ENCODE peak calls at places on chromosomes 4 and X, in nine cellular contexts. G is K562; U is IMR-90; C is adipocyte; D is RWPE2; E is psoas muscle; S is heart right ventricle; I is effector memory CD4-positive, alpha-beta T cell; Q is upper lobe of right lung. H is an unnamed sample. For H3K4me1, the result is how much of the 10 kb centered on the place peaks cover.

GRCh38 chrX:17047224-17047623 is 100.8 kb downstream of the REPS2 start:
- DNase-seq in Q (no peak), D (no peak), I (no peak), E (no peak), C (no peak), U (no peak), G (no peak), S (no peak), H (no peak)

GRCh38 chr4:21768349-21769310 is 179.9 kb downstream of the KCNIP4 start:
- DNase-seq in D (no peak), C (peak), U (peak), G (peak), S (no peak), I (no peak), E (no peak), Q (no peak), H (no peak)

GRCh38 chrX:31702208-31702607 is 630.4 kb upstream of the FTHL17 start:
- DNase-seq in S (no peak), E (no peak), G (no peak), Q (no peak), C (no peak), I (no peak), U (no peak), D (no peak), H (no peak)

GRCh38 chrX:4936315-4936714 is 1222.9 kb upstream of the PRKX start:
- DNase-seq in G (no peak), C (no peak), Q (no peak), S (no peak), D (no peak), E (no peak), U (no peak), I (no peak), H (no peak)

GRCh38 chr4:88159137-88159725 is 792 bp upstream of the ABCG2 start:
- DNase-seq in S (peak), D (no peak), I (no peak), E (no peak), Q (peak), G (no peak), C (no peak), U (no peak), H (no peak)

GRCh38 chr4:31365006-31365690 is 645.0 kb downstream of the PCDH7 start:
- DNase-seq in U (no peak), Q (no peak), D (no peak), S (no peak), E (no peak), I (no peak), G (no peak), C (no peak), H (no peak)

GRCh38 chrX:82141942-82142341 is 940.0 kb downstream of the SH3BGRL start:
- DNase-seq in I (peak), U (no peak), Q (no peak), G (no peak), D (no peak), E (no peak), S (no peak), C (no peak), H (peak)

GRCh38 chr4:48139688-48140087 is 5.6 kb upstream of the TXK start:
- DNase-seq in D (no peak), G (no peak), C (peak), S (no peak), U (peak), I (no peak), E (no peak), Q (no peak), H (peak)

GRCh38 chr4:119692001-119692400 is 63.4 kb upstream of the PDE5A start:
- DNase-seq in D (no peak), U (peak), S (no peak), E (no peak), G (no peak), Q (no peak), C (peak), I (no peak), H (no peak)

GRCh38 chr4:77481856-77482255 is 123.8 kb upstream of the CXCL13 start:
- DNase-seq in I (no peak), G (no peak), Q (no peak), D (no peak), U (no peak), S (no peak), E (no peak), C (peak), H (no peak)

GRCh38 chr4:110195561-110196205 is 2.7 kb downstream of the ELOVL6 start:
- DNase-seq in Q (no peak), G (no peak), U (peak), C (peak), S (no peak), I (no peak), E (no peak), D (no peak), H (no peak)
- H3K4me1 ChIP-seq in Q (under half), G (under half), U (under half), C (under half), S (under half), I (under half), E (under half), D (under half), H (under half)

DNA sequence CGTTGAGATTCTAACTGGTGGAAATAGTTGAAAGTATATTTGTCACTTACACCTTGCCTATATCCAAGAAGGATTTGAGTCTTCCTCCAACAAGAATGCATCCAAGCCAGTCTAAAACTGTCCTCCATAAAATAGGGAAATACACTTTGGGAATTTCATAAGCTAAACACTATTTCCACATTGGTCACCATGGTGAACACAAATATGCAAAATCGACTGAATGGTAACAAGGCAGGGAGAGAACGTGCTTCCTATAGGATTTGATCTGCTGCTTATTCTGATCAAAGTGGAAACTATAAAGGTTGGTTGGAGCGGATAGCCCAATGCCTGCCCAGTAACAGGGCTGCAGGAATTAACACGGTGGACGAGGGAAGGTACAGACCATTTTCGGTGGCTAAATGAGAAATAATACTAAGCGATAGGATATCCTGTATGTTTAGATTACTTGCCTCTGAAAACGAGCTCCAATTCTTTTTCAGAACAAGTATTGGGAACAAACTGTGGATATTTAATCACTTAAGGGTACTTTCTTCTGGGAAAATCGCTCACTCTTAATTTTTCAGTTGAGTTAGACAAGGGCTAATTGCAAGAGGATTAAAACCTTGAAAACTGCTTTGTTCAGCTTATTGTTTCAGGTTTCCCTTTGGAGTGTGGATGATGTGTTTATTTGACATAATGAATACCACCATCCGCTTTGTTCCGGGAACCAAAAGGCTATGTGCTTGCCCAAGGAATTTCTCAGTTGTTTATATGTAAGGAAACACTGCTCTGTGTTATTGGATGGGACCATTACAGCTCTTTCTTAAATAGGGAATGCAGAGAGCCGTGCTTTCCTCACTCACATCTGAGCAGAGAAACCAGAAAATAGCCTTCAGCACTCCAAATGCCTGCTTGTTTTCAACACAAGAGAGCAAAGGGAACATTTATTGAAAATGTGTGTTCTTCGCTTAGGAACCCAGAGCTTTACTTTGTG is 194.4 kb downstream of the CBR4 start:
- DNase-seq in U (peak), E (no peak), Q (no peak), D (no peak), C (peak), G (no peak), I (no peak), S (no peak), H (no peak)
- H3K4me1 ChIP-seq in U (under half), E (under half), Q (under half), D (under half), C (under half), G (under half), I (under half), S (under half), H (under half)

DNA sequence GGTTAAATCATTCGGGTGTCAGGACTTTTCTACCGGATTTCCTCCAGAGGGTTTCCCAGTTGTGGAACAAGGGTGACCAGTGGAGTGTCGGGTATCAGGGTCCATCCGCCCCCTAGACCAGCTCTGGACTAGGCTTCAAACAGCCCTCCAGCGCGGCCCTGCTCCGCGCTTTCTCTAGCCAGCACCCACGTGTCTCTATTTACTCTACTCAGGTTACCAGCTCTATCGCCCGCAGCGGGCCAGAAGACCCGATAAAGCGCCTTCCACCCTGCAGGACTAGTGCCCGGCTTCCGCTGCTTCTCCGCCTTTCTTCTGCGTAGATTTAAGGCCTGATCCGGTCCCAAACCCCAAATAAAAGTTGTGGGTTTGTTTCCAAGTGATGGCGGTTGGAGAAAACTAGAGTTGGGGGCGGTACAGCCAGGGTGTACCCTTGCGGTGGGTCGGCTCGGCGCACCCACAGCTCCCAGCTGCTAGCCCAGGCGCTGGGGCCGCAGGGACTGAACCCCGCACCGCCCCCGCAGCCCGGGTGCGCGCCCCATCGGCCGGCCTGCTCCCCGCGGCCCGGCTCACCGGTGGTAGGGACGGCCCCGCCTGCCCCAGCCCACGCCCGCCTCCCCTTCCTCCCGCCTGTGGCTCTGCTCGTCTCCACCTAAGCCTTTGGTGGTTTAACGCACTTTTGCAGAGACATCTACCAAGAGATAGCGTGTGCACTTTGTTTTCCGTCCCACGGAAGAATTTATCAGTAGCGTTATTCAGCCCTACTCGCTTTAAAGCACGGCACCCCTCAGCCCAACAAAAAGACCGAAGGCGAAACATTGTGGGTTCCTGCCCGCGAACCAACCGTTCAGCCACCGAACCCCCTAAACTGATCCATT is 2.1 kb downstream of the LEF1 start:
- DNase-seq in Q (no peak), S (no peak), E (no peak), D (no peak), G (peak), U (no peak), C (peak), I (no peak), H (peak)
- H3K4me1 ChIP-seq in Q (under half), S (under half), E (under half), D (under half), G (under half), U (under half), C (under half), I (under half), H (under half)

GRCh38 chr4:10093801-10094552 is 22.6 kb downstream of the WDR1 start:
- DNase-seq in G (no peak), D (no peak), Q (no peak), C (peak), U (peak), I (peak), E (peak), S (no peak), H (no peak)
- H3K4me1 ChIP-seq in G (under half), D (under half), Q (half or more), C (under half), U (half or more), I (half or more), E (half or more), S (half or more), H (half or more)

DNA sequence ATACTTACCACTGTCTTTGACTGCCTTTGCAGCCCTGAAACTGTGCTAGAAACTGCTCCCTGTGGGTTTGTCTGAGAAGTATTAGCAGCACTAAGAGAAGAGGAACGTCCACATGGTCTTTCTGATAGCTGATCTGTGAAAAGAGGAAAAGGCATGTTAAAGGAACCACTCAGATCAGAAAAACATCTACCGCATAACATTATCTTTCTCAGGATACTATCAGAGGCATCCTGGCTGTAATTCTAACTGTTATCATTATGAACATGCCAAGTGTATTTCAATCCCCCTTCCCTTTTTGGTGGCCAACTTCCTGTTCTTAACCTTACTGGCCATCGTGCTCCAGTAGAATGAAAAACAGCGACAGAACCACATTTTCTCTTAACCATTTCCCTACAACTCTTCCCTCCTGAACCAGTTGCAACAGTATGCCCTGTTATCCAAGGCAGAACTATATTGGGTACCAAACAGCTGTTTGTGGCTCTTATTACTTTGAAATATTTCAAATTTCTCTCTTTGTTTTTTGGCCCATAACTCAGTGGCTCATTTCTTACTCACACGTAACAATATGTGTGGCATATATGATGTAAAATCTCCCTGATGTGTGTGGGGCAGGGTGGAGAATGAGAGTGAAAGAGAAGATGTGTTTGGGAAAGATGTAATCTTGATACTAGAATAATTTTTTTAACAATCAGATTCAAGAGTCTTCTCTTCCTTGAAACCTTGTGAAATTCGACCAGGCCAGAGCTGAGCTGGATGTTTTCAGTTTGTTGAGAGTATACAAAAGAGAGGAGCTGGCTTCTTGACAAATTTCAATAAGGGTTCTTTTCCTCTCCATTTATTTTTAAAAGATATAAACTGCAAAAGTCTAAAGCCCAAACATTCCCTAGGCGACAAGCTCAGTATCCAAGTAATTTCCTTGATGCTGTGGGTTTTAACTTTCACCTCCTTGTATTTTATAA is 35.2 kb downstream of the ARHGEF6 start:
- DNase-seq in D (no peak), C (peak), G (no peak), Q (no peak), U (no peak), E (no peak), S (no peak), I (no peak), H (no peak)
- H3K4me1 ChIP-seq in D (under half), C (under half), G (under half), Q (under half), U (under half), E (under half), S (under half), I (under half), H (under half)

DNA sequence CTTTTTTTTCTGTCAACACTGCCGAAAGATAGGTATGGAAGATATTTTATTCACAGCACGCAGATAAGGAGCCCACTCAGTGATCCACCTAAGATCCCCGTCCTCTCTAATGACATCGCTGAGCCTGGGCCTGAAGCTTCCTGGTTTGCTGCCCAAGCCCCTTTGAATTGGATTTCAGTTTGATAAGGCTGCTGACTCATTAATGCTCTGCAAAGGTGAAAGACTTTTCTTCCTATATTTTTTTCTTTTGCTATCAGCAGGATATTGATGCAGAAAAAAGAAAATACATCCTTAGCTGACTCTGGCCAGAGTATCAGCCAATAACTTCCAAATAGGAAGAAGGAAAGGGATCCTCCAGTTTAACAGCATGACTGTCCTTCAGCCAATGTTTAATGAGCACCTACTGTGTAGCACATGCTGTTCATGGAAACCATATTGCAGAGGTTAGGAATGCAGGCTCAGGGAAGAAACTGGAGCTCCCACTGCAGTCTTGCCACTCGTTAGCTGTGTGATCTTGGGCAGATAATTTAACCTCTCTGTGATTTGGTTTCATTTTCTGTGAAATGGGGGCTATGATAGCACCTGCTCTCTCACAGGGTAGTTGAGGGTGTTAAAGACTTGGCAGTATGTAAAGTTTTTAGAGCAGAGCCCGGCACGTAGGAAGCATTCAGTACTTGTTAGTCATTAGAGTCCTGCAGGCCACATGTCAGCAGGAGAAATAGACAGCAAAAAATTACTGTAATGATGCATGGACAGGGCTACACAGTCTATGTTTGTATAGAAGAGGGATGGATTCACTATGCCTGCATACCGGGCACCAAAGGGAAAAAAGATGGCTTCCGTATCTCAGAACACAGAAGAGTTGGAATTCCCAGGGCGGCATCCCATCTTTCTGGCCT is 39.3 kb downstream of the EVC start:
- DNase-seq in S (no peak), Q (peak), C (peak), I (no peak), E (no peak), U (peak), D (no peak), G (no peak), H (no peak)
- H3K4me1 ChIP-seq in S (under half), Q (under half), C (half or more), I (under half), E (under half), U (half or more), D (half or more), G (under half), H (under half)

DNA sequence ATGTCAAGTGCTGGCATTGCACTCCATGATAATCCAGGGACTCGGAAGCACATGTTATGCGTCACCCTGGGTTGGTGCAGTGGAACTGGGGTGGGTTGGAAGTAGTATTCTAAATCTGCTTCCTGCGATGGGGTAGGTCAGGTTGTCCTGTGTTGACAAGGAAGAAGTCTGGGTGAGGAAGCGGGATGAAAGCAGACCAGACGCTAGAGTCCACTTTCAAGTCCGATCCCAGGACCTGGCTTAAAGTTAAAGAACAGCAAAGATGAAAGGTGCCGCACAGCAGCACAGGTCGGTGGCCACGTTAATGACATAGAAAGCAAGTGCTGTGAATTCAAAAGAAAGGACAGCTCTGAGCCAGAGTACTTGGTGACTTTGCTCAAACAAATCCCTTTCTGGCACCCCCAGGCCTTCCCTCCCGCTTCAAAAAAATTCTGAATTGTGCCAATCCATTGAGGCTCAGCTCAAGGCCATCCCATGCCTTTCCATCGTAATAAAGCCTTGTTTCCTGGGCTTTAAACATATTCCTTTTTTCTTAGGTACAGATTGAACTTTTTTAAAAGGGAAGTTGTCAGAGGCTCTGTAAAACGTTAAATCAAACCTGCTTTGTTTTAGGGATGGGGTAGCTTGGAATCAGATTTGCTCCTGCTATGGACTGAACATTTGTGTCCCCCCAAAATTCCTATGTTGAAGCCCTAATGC is 117.7 kb downstream of the PTTG2 start:
- DNase-seq in U (no peak), Q (no peak), S (no peak), G (no peak), C (no peak), D (no peak), I (no peak), E (no peak), H (no peak)
- H3K4me1 ChIP-seq in U (under half), Q (under half), S (half or more), G (under half), C (under half), D (under half), I (under half), E (under half), H (under half)

DNA sequence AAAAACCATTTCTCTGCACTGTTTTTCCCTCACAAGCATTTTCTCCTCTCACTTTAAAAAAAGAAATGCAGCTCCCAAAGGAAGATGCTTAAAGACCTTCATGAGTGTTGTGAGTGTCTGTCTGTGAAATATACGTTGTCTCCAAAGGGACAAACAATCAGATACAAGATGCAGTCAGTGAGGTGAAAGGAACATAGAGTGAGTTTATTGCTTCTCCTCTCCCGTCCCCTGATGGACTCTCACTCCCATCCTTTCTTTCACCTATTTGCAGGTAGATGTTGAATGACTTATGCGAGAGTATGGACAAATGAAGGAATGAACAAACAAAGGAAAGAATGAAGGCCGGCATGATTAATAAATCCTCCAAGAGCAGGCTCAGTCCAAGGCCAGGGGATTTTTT is 561.2 kb upstream of the DIPK2B start:
- DNase-seq in S (no peak), U (no peak), Q (no peak), C (no peak), D (no peak), G (no peak), E (no peak), I (no peak), H (no peak)
- H3K4me1 ChIP-seq in S (under half), U (under half), Q (under half), C (under half), D (half or more), G (under half), E (under half), I (under half), H (under half)